ENCODE peak calls at places on chromosomes 5 and 9, in five cellular contexts. One of them, this sample, is unnamed.

GRCh38 chr9:93143830-93144530 is 9.9 kb upstream of the NINJ1 start:
- DNase-seq in hepatocyte: no peak
- DNase-seq in GM12865: peak; percentile 41
- DNase-seq in prostate gland: peak; percentile 76
- DNase-seq in AG09309: no peak
- DNase-seq in this sample: no peak

GRCh38 chr5:169083394-169084018 is 217.4 kb downstream of the SLIT3 start:
- DNase-seq in hepatocyte: no peak
- DNase-seq in GM12865: no peak
- DNase-seq in prostate gland: no peak
- DNase-seq in AG09309: no peak
- DNase-seq in this sample: no peak

GRCh38 chr9:24257726-24258125 is 288.0 kb downstream of the IZUMO3 start:
- DNase-seq in hepatocyte: no peak
- DNase-seq in GM12865: no peak
- DNase-seq in prostate gland: no peak
- DNase-seq in AG09309: no peak
- DNase-seq in this sample: peak; percentile 50

GRCh38 chr5:132267931-132268501 is 10.5 kb downstream of the PDLIM4 start:
- DNase-seq in hepatocyte: no peak
- DNase-seq in GM12865: peak; percentile 56
- DNase-seq in prostate gland: no peak
- DNase-seq in AG09309: no peak
- DNase-seq in this sample: no peak

GRCh38 chr5:106361905-106362304 is 1308.8 kb downstream of the EFNA5 start:
- DNase-seq in hepatocyte: no peak
- DNase-seq in GM12865: no peak
- DNase-seq in prostate gland: no peak
- DNase-seq in AG09309: no peak
- DNase-seq in this sample: no peak

GRCh38 chr5:11595045-11595444 is 309.2 kb downstream of the CTNND2 start:
- DNase-seq in hepatocyte: peak; percentile 20
- DNase-seq in GM12865: no peak
- DNase-seq in prostate gland: no peak
- DNase-seq in AG09309: no peak
- DNase-seq in this sample: no peak

GRCh38 chr9:137545123-137545522 is 5.1 kb downstream of the PNPLA7 start:
- DNase-seq in hepatocyte: peak; percentile 62
- DNase-seq in GM12865: no peak
- DNase-seq in prostate gland: no peak
- DNase-seq in AG09309: no peak
- DNase-seq in this sample: no peak

GRCh38 chr9:68505681-68506409 is 34.8 kb downstream of the TMEM252 start:
- DNase-seq in hepatocyte: no peak
- DNase-seq in GM12865: peak; percentile 46
- DNase-seq in prostate gland: no peak
- DNase-seq in AG09309: no peak
- DNase-seq in this sample: no peak

GRCh38 chr5:151958111-151958510 is 33.5 kb upstream of the GLRA1 start:
- DNase-seq in hepatocyte: no peak
- DNase-seq in GM12865: no peak
- DNase-seq in prostate gland: no peak
- DNase-seq in AG09309: no peak
- DNase-seq in this sample: no peak

GRCh38 chr9:68769852-68770251 is 64.8 kb downstream of the PIP5K1B start:
- DNase-seq in hepatocyte: no peak
- DNase-seq in GM12865: no peak
- DNase-seq in prostate gland: no peak
- DNase-seq in AG09309: no peak
- DNase-seq in this sample: no peak

GRCh38 chr9:110543631-110544051 is 35.9 kb downstream of the SVEP1 start:
- DNase-seq in hepatocyte: no peak
- DNase-seq in GM12865: no peak
- DNase-seq in prostate gland: no peak
- DNase-seq in AG09309: no peak
- DNase-seq in this sample: no peak

GRCh38 chr9:86096382-86096781 is 3.0 kb downstream of the GOLM1 start:
- DNase-seq in hepatocyte: peak; percentile 40
- DNase-seq in GM12865: peak; percentile 22
- DNase-seq in prostate gland: no peak
- DNase-seq in AG09309: no peak
- DNase-seq in this sample: no peak

GRCh38 chr9:86102626-86103025 is 3.3 kb upstream of the GOLM1 start:
- DNase-seq in hepatocyte: no peak
- DNase-seq in GM12865: no peak
- DNase-seq in prostate gland: no peak
- DNase-seq in AG09309: no peak
- DNase-seq in this sample: no peak

GRCh38 chr9:86097510-86098224 is 1.7 kb downstream of the GOLM1 start:
- DNase-seq in hepatocyte: no peak
- DNase-seq in GM12865: no peak
- DNase-seq in prostate gland: no peak
- DNase-seq in AG09309: no peak
- DNase-seq in this sample: no peak

GRCh38 chr9:86099695-86100364 is 472 bp upstream of the GOLM1 start:
- DNase-seq in hepatocyte: peak; percentile 76
- DNase-seq in GM12865: peak; percentile 14
- DNase-seq in prostate gland: peak; percentile 48
- DNase-seq in AG09309: no peak
- DNase-seq in this sample: no peak

GRCh38 chr9:86098793-86099694 is at the start of gene GOLM1:
- DNase-seq in hepatocyte: peak; percentile 87
- DNase-seq in GM12865: peak; percentile 71
- DNase-seq in prostate gland: peak; percentile 17
- DNase-seq in AG09309: no peak
- DNase-seq in this sample: no peak
- TF ChIP-seq CTCF in hepatocyte: peak; percentile 29
- TF ChIP-seq CTCF in GM12865: peak; percentile 6
- TF ChIP-seq CTCF in prostate gland: no peak
- TF ChIP-seq CTCF in AG09309: no peak
- TF ChIP-seq CTCF in this sample: no peak

DNA sequence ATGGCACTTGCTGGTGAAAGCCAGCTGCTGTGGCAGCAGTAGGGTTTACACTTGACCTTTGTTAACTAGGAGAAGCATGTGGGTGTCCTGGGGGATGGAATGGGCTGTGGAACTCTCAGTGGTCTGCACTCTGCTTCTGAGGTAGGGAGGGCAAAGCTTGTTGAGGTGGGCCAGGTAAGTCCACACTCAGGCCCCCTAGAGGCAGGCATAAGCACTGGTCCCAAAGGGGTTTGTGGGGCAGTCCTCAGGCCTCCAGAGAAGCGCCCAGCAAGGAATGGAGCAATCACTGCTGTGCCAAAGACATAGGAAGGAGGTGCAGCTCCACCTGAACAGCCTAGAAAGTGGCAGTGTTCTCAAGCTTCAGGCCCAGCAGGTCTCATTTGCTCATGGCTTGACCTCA is 34.7 kb downstream of the INSL4 start:
- DNase-seq in hepatocyte: no peak
- DNase-seq in GM12865: peak; percentile 15
- DNase-seq in prostate gland: no peak
- DNase-seq in AG09309: no peak
- DNase-seq in this sample: no peak
- TF ChIP-seq CTCF in hepatocyte: no peak
- TF ChIP-seq CTCF in GM12865: peak; percentile 40
- TF ChIP-seq CTCF in prostate gland: no peak
- TF ChIP-seq CTCF in AG09309: no peak
- TF ChIP-seq CTCF in this sample: no peak

GRCh38 chr9:120510816-120511215 is 69.2 kb downstream of the CDK5RAP2 start:
- DNase-seq in hepatocyte: no peak
- DNase-seq in GM12865: no peak
- DNase-seq in prostate gland: no peak
- DNase-seq in AG09309: no peak
- DNase-seq in this sample: no peak

GRCh38 chr9:120500733-120501132 is 79.2 kb downstream of the CDK5RAP2 start:
- DNase-seq in hepatocyte: no peak
- DNase-seq in GM12865: no peak
- DNase-seq in prostate gland: no peak
- DNase-seq in AG09309: no peak
- DNase-seq in this sample: no peak

GRCh38 chr9:120507936-120508510 is 71.9 kb downstream of the CDK5RAP2 start:
- DNase-seq in hepatocyte: no peak
- DNase-seq in GM12865: no peak
- DNase-seq in prostate gland: no peak
- DNase-seq in AG09309: no peak
- DNase-seq in this sample: no peak

GRCh38 chr9:120505186-120505585 is 74.8 kb downstream of the CDK5RAP2 start:
- DNase-seq in hepatocyte: no peak
- DNase-seq in GM12865: no peak
- DNase-seq in prostate gland: no peak
- DNase-seq in AG09309: no peak
- DNase-seq in this sample: no peak
- TF ChIP-seq CTCF in hepatocyte: no peak
- TF ChIP-seq CTCF in GM12865: no peak
- TF ChIP-seq CTCF in prostate gland: no peak
- TF ChIP-seq CTCF in AG09309: peak; percentile 23
- TF ChIP-seq CTCF in this sample: no peak

GRCh38 chr5:135190345-135191083 is 156.5 kb upstream of the PITX1 start:
- DNase-seq in hepatocyte: no peak
- DNase-seq in GM12865: no peak
- DNase-seq in prostate gland: no peak
- DNase-seq in AG09309: no peak
- DNase-seq in this sample: no peak

GRCh38 chr5:135192351-135192750 is 158.3 kb upstream of the PITX1 start:
- DNase-seq in hepatocyte: no peak
- DNase-seq in GM12865: no peak
- DNase-seq in prostate gland: peak; percentile 33
- DNase-seq in AG09309: no peak
- DNase-seq in this sample: no peak

GRCh38 chr5:135189024-135189423 is 155.0 kb upstream of the PITX1 start:
- DNase-seq in hepatocyte: no peak
- DNase-seq in GM12865: no peak
- DNase-seq in prostate gland: no peak
- DNase-seq in AG09309: no peak
- DNase-seq in this sample: no peak

GRCh38 chr5:135193213-135194125 is 159.4 kb upstream of the PITX1 start:
- DNase-seq in hepatocyte: peak; percentile 30
- DNase-seq in GM12865: no peak
- DNase-seq in prostate gland: no peak
- DNase-seq in AG09309: no peak
- DNase-seq in this sample: peak; percentile 23

GRCh38 chr5:135191084-135191826 is 157.2 kb upstream of the PITX1 start:
- DNase-seq in hepatocyte: peak; percentile 93
- DNase-seq in GM12865: peak; percentile 65
- DNase-seq in prostate gland: peak; percentile 73
- DNase-seq in AG09309: no peak
- DNase-seq in this sample: peak; percentile 43
- TF ChIP-seq CTCF in hepatocyte: peak; percentile 96
- TF ChIP-seq CTCF in GM12865: peak; percentile 89
- TF ChIP-seq CTCF in prostate gland: peak; percentile 82
- TF ChIP-seq CTCF in AG09309: peak; percentile 99
- TF ChIP-seq CTCF in this sample: peak; percentile 99

This sample was measured in kidney epithelial cell.